ENCODE peak calls at places on chromosomes 1 and 21, in four cellular contexts. D is Peyer's patch, V is sigmoid colon, A is IMR-90. Y is an unnamed sample.

GRCh38 chr1:87176514-87176913 is 152.2 kb upstream of the LMO4 start:
- DNase-seq in D (no peak), A (no peak), V (no peak), Y (no peak)

GRCh38 chr1:48677306-48678287 is 99.1 kb downstream of the BEND5 start:
- DNase-seq in V (peak; percentile 79), D (peak; percentile 64), A (peak; percentile 41), Y (peak; percentile 87)

GRCh38 chr21:15301014-15301413 is 236.2 kb upstream of the NRIP1 start:
- DNase-seq in V (no peak), D (no peak), A (no peak), Y (no peak)

GRCh38 chr1:172383541-172383940 is 36.9 kb upstream of the C1orf105 start:
- DNase-seq in D (no peak), V (no peak), A (peak; percentile 77), Y (no peak)

GRCh38 chr1:220330265-220330664 is 58.0 kb upstream of the RAB3GAP2 start:
- DNase-seq in V (no peak), A (peak; percentile 8), D (no peak), Y (no peak)

GRCh38 chr1:119140177-119141019 is at the start of gene WARS2:
- DNase-seq in D (peak; percentile 96), A (peak; percentile 98), V (peak; percentile 99), Y (peak; percentile 99)

GRCh38 chr1:109482796-109483638 is 688 bp upstream of the ATXN7L2 start:
- DNase-seq in D (peak; percentile 46), V (peak; percentile 80), A (peak; percentile 13), Y (no peak)

GRCh38 chr1:35567947-35568558 is 5.1 kb upstream of the TFAP2E start:
- DNase-seq in A (no peak), V (no peak), D (no peak), Y (no peak)

GRCh38 chr1:118159578-118159977 is 25.4 kb downstream of the SPAG17 start:
- DNase-seq in V (no peak), D (no peak), A (no peak), Y (no peak)

GRCh38 chr1:212514056-212514614 is 81.4 kb downstream of the NENF start:
- DNase-seq in A (peak; percentile 65), D (no peak), V (peak; percentile 70), Y (peak; percentile 39)

GRCh38 chr1:225063722-225064121 is 134.2 kb downstream of the DNAH14 start:
- DNase-seq in D (no peak), V (no peak), A (no peak), Y (no peak)

GRCh38 chr1:156852414-156852874 is 6.5 kb downstream of the INSRR start:
- DNase-seq in A (peak; percentile 27), V (peak; percentile 79), D (no peak), Y (peak; percentile 94)

GRCh38 chr1:201275266-201275666 is 8.0 kb upstream of the PKP1 start:
- DNase-seq in D (no peak), V (no peak), A (peak; percentile 43), Y (no peak)

GRCh38 chr1:187433598-187433997 is 604.8 kb downstream of the PLA2G4A start:
- DNase-seq in A (peak; percentile 59), D (no peak), V (no peak), Y (no peak)

GRCh38 chr1:211722277-211723175 is 47.1 kb upstream of the NEK2 start:
- DNase-seq in V (no peak), A (no peak), D (no peak), Y (no peak)

GRCh38 chr1:8047686-8048522 is 21.8 kb upstream of the ERRFI1 start:
- DNase-seq in D (no peak), V (peak; percentile 70), A (peak; percentile 80), Y (no peak)

GRCh38 chr1:37274491-37274890 is 199.9 kb upstream of the ZC3H12A start:
- DNase-seq in V (no peak), A (no peak), D (no peak), Y (no peak)

GRCh38 chr21:23160914-23161313 is 2162.7 kb downstream of the NCAM2 start:
- DNase-seq in V (no peak), D (no peak), A (no peak), Y (no peak)

GRCh38 chr21:28776251-28776650 is 216.4 kb downstream of the LTN1 start:
- DNase-seq in D (no peak), A (peak; percentile 96), V (no peak), Y (no peak)

GRCh38 chr1:31910933-31911332 is 27.2 kb downstream of the PTP4A2 start:
- DNase-seq in D (no peak), V (no peak), A (no peak), Y (no peak)

DNA sequence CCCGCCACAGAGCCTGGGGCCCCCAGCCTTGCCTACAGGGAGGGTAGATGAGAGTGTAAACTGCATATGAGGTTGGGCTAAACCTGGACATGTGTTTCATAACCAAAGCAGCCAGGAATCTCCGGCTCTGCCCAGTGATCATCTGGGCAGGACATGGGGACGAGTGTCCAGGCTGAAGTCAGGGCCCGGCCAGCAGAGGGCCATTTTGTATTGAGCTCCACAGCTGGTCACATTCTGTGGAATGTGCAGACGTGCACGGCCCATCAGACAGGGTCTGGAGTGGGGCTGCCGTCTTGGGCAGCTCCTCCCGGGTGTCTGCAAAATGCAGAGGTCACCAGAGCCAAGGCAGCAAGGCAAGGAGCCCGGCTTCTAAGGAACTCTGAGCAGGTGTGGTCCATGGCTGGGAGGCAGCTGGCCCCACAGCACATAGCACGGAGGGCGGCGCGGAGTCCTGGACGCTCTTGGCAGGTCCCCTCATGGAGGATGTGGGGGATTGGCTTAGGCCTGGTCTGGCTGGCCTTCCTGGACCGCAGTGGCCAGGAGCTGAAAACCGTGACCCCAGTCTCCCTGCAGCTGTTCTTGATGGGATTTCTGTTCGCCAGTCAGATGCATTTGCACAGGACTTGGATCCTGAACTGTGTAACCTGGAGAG is 6.3 kb downstream of the LRRC3 start:
- DNase-seq in D (no peak), V (peak; percentile 62), A (no peak), Y (peak; percentile 22)
- TF ChIP-seq CTCF in D (no peak), V (no peak), A (no peak), Y (peak; percentile 22)

GRCh38 chr1:155139895-155140629 is at the start of gene DPM3:
- DNase-seq in A (peak; percentile 72), V (peak; percentile 93), D (peak; percentile 94), Y (peak; percentile 96)
- TF ChIP-seq POLR2A in A (peak; percentile 42), V (peak; percentile 58), D (peak; percentile 83), Y (no peak)

GRCh38 chr21:43345046-43345745 is 81.7 kb downstream of the SIK1 start:
- DNase-seq in A (no peak), V (no peak), D (no peak), Y (no peak)
- H3K27ac ChIP-seq in A (no peak overlapping the region), V (no peak overlapping the region), D (peak overlapping the region; percentile 31), Y (no peak overlapping the region)

GRCh38 chr1:155244368-155245162 is 10.7 kb downstream of the ENTREP3 start:
- DNase-seq in V (peak; percentile 100), D (peak; percentile 98), A (peak; percentile 100), Y (peak; percentile 98)
- TF ChIP-seq CTCF in V (peak; percentile 94), D (no peak), A (peak; percentile 56), Y (peak; percentile 93)

GRCh38 chr1:238451781-238452310 is 561.1 kb upstream of the ZP4 start:
- DNase-seq in V (no peak), A (no peak), D (no peak), Y (no peak)

GRCh38 chr1:238451006-238451405 is 560.3 kb upstream of the ZP4 start:
- DNase-seq in A (no peak), D (no peak), V (no peak), Y (no peak)
- TF ChIP-seq POLR2A in A (no peak), D (no peak), V (no peak), Y (no peak)

DNA sequence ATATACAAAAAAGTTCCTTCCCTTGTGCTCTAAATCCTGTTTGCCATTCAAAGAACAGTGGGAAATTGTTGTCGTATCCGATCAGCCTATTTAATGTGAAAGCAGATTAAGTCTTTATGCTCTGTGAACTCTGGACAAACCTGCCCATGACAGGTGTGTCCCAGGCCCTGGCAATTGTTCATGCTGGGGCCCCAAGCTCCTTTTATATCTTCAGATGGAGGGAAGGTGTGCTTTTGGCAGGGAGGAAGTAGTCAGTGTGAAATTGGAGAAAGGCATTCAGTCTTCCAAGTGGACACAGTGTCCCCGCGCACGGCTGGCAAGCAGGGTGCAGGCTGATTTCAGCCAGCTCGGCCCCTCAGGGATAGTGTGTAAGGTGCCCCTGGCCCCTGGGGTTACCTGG is 135.1 kb upstream of the F3 start:
- DNase-seq in D (no peak), A (no peak), V (no peak), Y (no peak)
- H3K27ac ChIP-seq in D (no peak overlapping the region), A (no peak overlapping the region), V (no peak overlapping the region), Y (no peak overlapping the region)

GRCh38 chr1:206909883-206910318 is 11.8 kb downstream of the FCMR start:
- DNase-seq in D (no peak), A (no peak), V (no peak), Y (peak; percentile 29)

GRCh38 chr1:206909167-206909882 is 12.1 kb downstream of the IL24 start:
- DNase-seq in D (no peak), V (peak; percentile 78), A (no peak), Y (peak; percentile 66)

GRCh38 chr1:206908038-206908437 is 10.8 kb downstream of the IL24 start:
- DNase-seq in A (no peak), D (no peak), V (no peak), Y (no peak)

GRCh38 chr1:206905295-206906164 is 8.3 kb downstream of the IL24 start:
- DNase-seq in A (peak; percentile 94), V (no peak), D (no peak), Y (no peak)

DNA sequence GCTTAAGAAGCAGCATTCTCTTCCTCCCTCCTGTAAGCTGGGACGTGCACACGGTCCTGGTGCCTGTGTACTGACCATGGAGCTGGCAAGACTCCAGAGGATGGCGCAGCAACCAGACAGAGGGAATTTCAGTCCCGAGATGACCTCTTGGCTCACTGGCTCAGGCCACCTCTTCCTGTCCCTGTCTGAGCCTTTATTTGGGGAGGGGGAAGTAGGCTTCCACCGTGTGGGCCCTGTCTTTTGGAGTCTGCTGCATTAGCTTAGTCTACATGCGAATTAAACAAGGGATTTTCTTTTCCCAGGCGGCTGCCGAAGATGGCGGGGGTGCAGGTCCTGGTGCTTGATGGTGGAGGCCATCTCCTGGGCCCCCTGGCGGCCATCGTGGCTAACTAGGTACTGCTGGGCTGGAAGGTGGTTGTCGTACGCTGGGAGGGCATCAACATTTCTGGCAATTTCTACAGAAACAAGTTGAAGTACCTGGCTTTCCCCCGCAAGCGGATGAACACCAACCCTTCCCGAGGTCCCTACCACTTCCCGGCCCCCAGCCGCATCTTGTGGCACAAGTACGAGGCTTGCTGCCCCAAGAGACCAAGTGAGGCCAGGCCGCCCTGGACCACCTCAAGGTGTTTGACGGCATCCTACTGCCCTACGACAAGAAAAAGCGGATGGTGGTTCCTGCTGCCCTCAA is 10.2 kb downstream of the IL24 start:
- DNase-seq in D (no peak), A (no peak), V (no peak), Y (peak; percentile 33)
- TF ChIP-seq CTCF in D (no peak), A (peak; percentile 19), V (no peak), Y (no peak)

DNA sequence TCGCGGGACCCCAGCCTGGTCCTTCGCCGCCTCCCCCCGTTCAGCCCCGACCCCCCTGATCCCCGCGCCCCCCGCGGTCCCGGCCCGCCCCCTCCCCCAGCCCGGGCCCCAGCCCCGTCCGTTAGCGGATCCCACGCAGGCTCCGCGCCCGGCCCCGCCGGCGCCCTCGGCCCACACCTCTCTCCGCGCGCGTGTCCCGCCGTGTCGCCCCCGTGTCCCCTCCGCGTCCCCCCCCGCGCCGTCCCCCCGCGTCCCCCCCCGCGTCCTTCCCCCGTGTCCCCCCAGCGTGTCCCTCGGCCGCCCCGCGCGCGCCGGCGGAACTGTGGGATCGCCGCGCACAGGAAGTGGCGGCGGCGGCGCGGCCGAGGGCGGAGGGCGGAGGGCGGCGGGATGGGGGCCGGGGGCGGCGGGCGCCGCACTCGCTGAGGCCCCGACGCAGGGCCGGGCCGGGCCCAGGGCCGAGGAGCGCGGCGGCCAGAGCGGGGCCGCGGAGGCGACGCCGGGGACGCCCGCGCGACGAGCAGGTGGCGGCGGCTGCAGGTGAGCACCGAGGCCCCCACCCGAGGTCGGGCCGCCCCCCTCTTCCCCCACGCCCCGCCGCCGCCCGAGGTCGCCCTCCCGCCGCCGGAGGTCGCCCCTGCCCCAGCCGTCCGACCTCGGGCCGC is at the start of gene AGPAT3:
- DNase-seq in V (no peak), A (no peak), D (no peak), Y (peak; percentile 26)
- TF ChIP-seq POLR2A in V (no peak), A (no peak), D (no peak), Y (no peak)